ENCODE peak calls at places on chromosomes 11 and 22, in five cellular contexts. N is HCT116, K is H1, C is K562, X is GM12878. P is an unnamed sample. For H3K79me2, the result is how much of the 10 kb centered on the place peaks cover.

GRCh38 chr11:93541884-93542752 is 1.1 kb downstream of the SMCO4 start:
- DNase-seq in N (no peak), K (no peak), C (peak), X (no peak), P (peak)

GRCh38 chr11:78429209-78429608 is 11.6 kb upstream of the GAB2 start:
- DNase-seq in N (no peak), K (no peak), C (peak), X (no peak), P (no peak)

GRCh38 chr11:118691926-118692830 is 12.7 kb upstream of the TREH start:
- DNase-seq in N (no peak), K (no peak), C (no peak), X (peak), P (no peak)

GRCh38 chr11:82927264-82927880 is 25.8 kb downstream of the DDIAS start:
- DNase-seq in N (peak), K (no peak), C (peak), X (no peak), P (peak)

GRCh38 chr11:12842933-12843636 is 166.0 kb upstream of the RASSF10 start:
- DNase-seq in N (no peak), K (no peak), C (peak), X (no peak), P (peak)

GRCh38 chr11:121281609-121282164 is 10.9 kb upstream of the SC5D start:
- DNase-seq in N (no peak), K (no peak), C (no peak), X (no peak), P (no peak)

GRCh38 chr11:73135346-73136284 is 6.5 kb downstream of the FCHSD2 start:
- DNase-seq in N (no peak), K (no peak), C (no peak), X (no peak), P (peak)

GRCh38 chr11:69269926-69270697 is 23.8 kb upstream of the MYEOV start:
- DNase-seq in N (no peak), K (no peak), C (no peak), X (no peak), P (no peak)

GRCh38 chr11:83713701-83714100 is 427.5 kb upstream of the CCDC90B start:
- DNase-seq in N (no peak), K (no peak), C (no peak), X (no peak), P (no peak)

GRCh38 chr11:111913997-111914396 is 1.5 kb downstream of the HSPB2 start:
- DNase-seq in N (no peak), K (no peak), C (no peak), X (no peak), P (peak)

GRCh38 chr22:47225931-47226633 is 463.6 kb downstream of the TBC1D22A start:
- DNase-seq in N (no peak), K (peak), C (no peak), X (no peak), P (no peak)

GRCh38 chr11:11789735-11790369 is 51.9 kb upstream of the USP47 start:
- DNase-seq in N (no peak), K (no peak), C (peak), X (no peak), P (peak)

GRCh38 chr22:35443338-35443737 is 43.4 kb downstream of the MCM5 start:
- DNase-seq in N (no peak), K (no peak), C (no peak), X (no peak), P (no peak)

GRCh38 chr11:77479746-77480352 is 6.0 kb upstream of the PAK1 start:
- DNase-seq in N (no peak), K (no peak), C (no peak), X (no peak), P (no peak)

GRCh38 chr11:911031-911889 is 650 bp upstream of the CHID1 start:
- DNase-seq in N (no peak), K (no peak), C (peak), X (no peak), P (peak)

GRCh38 chr22:41284465-41284864 is 1.5 kb downstream of the RANGAP1 start:
- DNase-seq in N (no peak), K (no peak), C (no peak), X (no peak), P (no peak)

GRCh38 chr22:41288245-41288946 is 2.4 kb upstream of the RANGAP1 start:
- DNase-seq in N (peak), K (no peak), C (no peak), X (no peak), P (peak)

GRCh38 chr22:41285441-41285819 is 557 bp downstream of the RANGAP1 start:
- DNase-seq in N (peak), K (peak), C (peak), X (no peak), P (peak)

GRCh38 chr22:41286639-41287091 is 678 bp upstream of the RANGAP1 start:
- DNase-seq in N (no peak), K (no peak), C (peak), X (peak), P (no peak)

DNA sequence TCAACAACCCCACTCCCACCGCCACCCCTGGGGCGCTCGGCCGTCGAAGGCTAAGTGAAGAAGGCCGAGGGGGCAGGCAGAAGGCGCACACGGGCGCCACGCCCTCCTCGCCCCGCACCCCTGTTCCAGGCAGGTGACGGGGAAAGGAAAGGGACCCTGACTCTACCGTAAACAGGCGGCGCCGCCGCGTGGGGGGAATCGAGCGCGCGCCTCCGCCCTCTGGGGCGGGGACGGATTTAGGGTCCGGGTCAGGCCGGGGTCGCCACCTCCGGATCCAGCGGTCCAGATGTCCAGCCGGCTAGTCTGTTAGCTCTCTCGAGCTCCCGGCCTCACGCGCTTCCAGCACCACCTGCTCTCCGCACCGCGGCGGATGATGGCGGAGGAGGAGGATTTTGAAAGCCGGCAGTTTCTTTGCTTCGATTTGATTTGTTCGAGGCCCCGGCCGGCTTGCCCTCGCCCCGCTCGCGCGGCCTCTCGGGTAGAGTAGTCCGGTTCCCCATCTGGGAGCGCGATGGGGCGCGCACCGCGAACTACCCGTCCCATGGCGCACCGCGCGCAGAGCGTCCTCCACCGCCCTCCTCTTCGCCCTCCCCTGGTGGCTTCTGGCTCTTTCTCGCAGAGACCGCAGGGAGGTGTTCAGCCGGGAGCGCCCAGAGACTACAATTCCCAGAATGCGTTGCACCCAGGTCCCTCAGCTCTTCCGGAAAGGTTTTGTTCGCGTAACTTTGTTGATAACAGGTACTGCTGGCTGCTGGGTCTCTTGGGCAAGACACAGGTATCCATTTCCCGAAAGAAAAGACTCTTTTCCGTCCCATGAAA is at the start of gene RANGAP1:
- DNase-seq in N (peak), K (peak), C (peak), X (peak), P (peak)
- TF ChIP-seq POLR2A in N (peak), K (peak), C (peak), X (peak), P (peak)

GRCh38 chr11:134069426-134069921 is 602 bp downstream of the JAM3 start:
- DNase-seq in N (no peak), K (no peak), C (no peak), X (no peak), P (peak)
- H3K9ac ChIP-seq in N (no peak), K (peak), C (peak), X (no peak), P (peak)

DNA sequence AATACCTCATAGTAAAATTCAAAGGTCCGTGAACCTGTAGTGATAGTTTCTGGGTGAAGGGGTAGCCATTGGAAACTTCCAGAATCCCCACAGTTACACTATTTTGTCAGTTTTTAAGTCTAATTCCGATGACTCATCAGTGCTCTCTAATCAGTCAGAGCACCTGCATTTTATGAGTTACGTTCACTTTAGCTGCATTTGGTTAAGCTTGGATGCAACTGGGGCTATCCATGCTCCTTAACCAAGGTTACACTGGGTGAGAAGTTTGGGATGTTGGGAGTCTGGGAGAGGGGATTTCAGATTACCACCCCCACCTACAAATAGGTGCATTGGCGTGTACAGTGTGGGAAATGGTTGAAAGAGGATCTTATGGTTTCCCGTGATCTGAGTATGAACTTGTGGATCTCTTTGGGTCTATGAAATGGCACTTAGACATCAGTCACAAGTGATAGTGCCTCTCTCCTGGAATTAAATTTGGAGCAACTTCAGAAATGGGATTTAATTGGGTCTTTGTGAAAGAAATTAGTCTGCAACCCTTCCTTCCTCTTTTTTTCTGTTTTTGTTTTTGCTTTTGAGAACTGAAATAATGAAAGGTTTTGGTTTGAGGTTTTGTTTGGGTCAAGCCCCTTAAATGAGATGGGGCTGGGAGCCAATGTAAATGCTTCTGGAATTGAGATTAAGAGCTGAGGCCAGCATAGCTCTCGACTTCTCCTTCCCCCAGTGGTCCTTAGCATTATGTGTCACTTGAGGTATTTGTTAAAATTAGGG is 31.5 kb downstream of the EHF start:
- DNase-seq in N (no peak), K (no peak), C (peak), X (no peak), P (no peak)
- H3K79me2 ChIP-seq in N (under half), K (under half), C (under half), X (under half), P (under half)

GRCh38 chr11:75467881-75468280 is 34.9 kb upstream of the KLHL35 start:
- DNase-seq in N (no peak), K (no peak), C (no peak), X (no peak), P (no peak)
- TF ChIP-seq POLR2A in N (no peak), K (no peak), C (no peak), X (no peak), P (no peak)

GRCh38 chr22:41043727-41044126 is 48.7 kb upstream of the EP300 start:
- DNase-seq in N (no peak), K (no peak), C (no peak), X (no peak), P (no peak)

GRCh38 chr22:41052661-41053490 is 39.5 kb upstream of the EP300 start:
- DNase-seq in N (no peak), K (no peak), C (no peak), X (no peak), P (no peak)

GRCh38 chr22:41050873-41051272 is 41.5 kb upstream of the EP300 start:
- DNase-seq in N (no peak), K (no peak), C (no peak), X (no peak), P (no peak)

GRCh38 chr22:41048791-41049717 is 43.3 kb upstream of the EP300 start:
- DNase-seq in N (no peak), K (peak), C (peak), X (no peak), P (peak)

GRCh38 chr22:41047741-41048140 is 44.7 kb upstream of the EP300 start:
- DNase-seq in N (no peak), K (no peak), C (no peak), X (no peak), P (no peak)
- H3K9ac ChIP-seq in N (no peak), K (no peak), C (no peak), X (no peak), P (no peak)

GRCh38 chr11:94876645-94877445 is 96.5 kb downstream of the CWC15 start:
- DNase-seq in N (peak), K (no peak), C (peak), X (peak), P (peak)

GRCh38 chr11:94879006-94879405 is 94.3 kb downstream of the CWC15 start:
- DNase-seq in N (no peak), K (no peak), C (no peak), X (no peak), P (no peak)

GRCh38 chr11:94876222-94876621 is 97.1 kb downstream of the CWC15 start:
- DNase-seq in N (no peak), K (no peak), C (no peak), X (no peak), P (no peak)

GRCh38 chr11:94880216-94880615 is 93.1 kb downstream of the CWC15 start:
- DNase-seq in N (peak), K (no peak), C (no peak), X (no peak), P (no peak)

GRCh38 chr11:94877446-94878200 is 95.7 kb downstream of the CWC15 start:
- DNase-seq in N (no peak), K (no peak), C (no peak), X (no peak), P (no peak)
- H3K79me2 ChIP-seq in N (under half), K (under half), C (under half), X (under half), P (under half)

GRCh38 chr11:61092280-61092766 is 10.0 kb upstream of the CD5 start:
- DNase-seq in N (no peak), K (no peak), C (no peak), X (no peak), P (no peak)
- TF ChIP-seq POLR2A in N (no peak), K (no peak), C (no peak), X (peak), P (no peak)